ENCODE peak calls at places on chromosome 6, in nine cellular contexts. One of them, this sample, is unnamed.

GRCh38 chr6:33716379-33716778 is 4.9 kb upstream of the UQCC2 start:
- DNase-seq in small intestine: no peak
- DNase-seq in lower lobe of right lung: peak; percentile 40
- DNase-seq in breast epithelium: no peak
- DNase-seq in body of pancreas: peak; percentile 93
- DNase-seq in Peyer's patch: no peak
- DNase-seq in right cardiac atrium: no peak
- DNase-seq in HCT116: peak; percentile 60
- DNase-seq in left lung: no peak
- DNase-seq in this sample: no peak

GRCh38 chr6:148857817-148858390 is 111.1 kb downstream of the UST start:
- DNase-seq in breast epithelium: no peak
- DNase-seq in Peyer's patch: no peak
- DNase-seq in left lung: no peak
- DNase-seq in body of pancreas: no peak
- DNase-seq in small intestine: no peak
- DNase-seq in lower lobe of right lung: no peak
- DNase-seq in right cardiac atrium: no peak
- DNase-seq in HCT116: no peak
- DNase-seq in this sample: no peak

GRCh38 chr6:83430606-83431544 is at the start of gene ME1:
- DNase-seq in left lung: peak; percentile 93
- DNase-seq in body of pancreas: peak; percentile 82
- DNase-seq in small intestine: peak; percentile 85
- DNase-seq in breast epithelium: no peak
- DNase-seq in Peyer's patch: peak; percentile 86
- DNase-seq in HCT116: peak; percentile 38
- DNase-seq in lower lobe of right lung: peak; percentile 87
- DNase-seq in right cardiac atrium: peak; percentile 93
- DNase-seq in this sample: peak; percentile 93

GRCh38 chr6:71419954-71420692 is 131.5 kb downstream of the OGFRL1 start:
- DNase-seq in breast epithelium: peak; percentile 55
- DNase-seq in Peyer's patch: no peak
- DNase-seq in lower lobe of right lung: peak; percentile 70
- DNase-seq in body of pancreas: peak; percentile 42
- DNase-seq in small intestine: peak; percentile 10
- DNase-seq in HCT116: no peak
- DNase-seq in right cardiac atrium: peak; percentile 83
- DNase-seq in left lung: peak; percentile 50
- DNase-seq in this sample: peak; percentile 70

GRCh38 chr6:29628419-29629281 is 4.3 kb downstream of the GABBR1 start:
- DNase-seq in Peyer's patch: peak; percentile 82
- DNase-seq in breast epithelium: peak; percentile 70
- DNase-seq in body of pancreas: peak; percentile 77
- DNase-seq in HCT116: no peak
- DNase-seq in lower lobe of right lung: peak; percentile 74
- DNase-seq in right cardiac atrium: peak; percentile 93
- DNase-seq in left lung: peak; percentile 73
- DNase-seq in small intestine: peak; percentile 44
- DNase-seq in this sample: peak; percentile 91

GRCh38 chr6:39053854-39054576 is 5.4 kb downstream of the GLP1R start:
- DNase-seq in small intestine: peak; percentile 80
- DNase-seq in body of pancreas: no peak
- DNase-seq in Peyer's patch: peak; percentile 63
- DNase-seq in left lung: no peak
- DNase-seq in HCT116: no peak
- DNase-seq in right cardiac atrium: no peak
- DNase-seq in lower lobe of right lung: no peak
- DNase-seq in breast epithelium: no peak
- DNase-seq in this sample: no peak

GRCh38 chr6:31660224-31660997 is at the start of gene C6orf47:
- DNase-seq in lower lobe of right lung: peak; percentile 93
- DNase-seq in body of pancreas: peak; percentile 89
- DNase-seq in right cardiac atrium: peak; percentile 96
- DNase-seq in Peyer's patch: peak; percentile 94
- DNase-seq in small intestine: peak; percentile 85
- DNase-seq in HCT116: peak; percentile 51
- DNase-seq in left lung: peak; percentile 87
- DNase-seq in breast epithelium: peak; percentile 78
- DNase-seq in this sample: peak; percentile 93

GRCh38 chr6:105428342-105428957 is 25.6 kb upstream of the PREP start:
- DNase-seq in HCT116: peak; percentile 33
- DNase-seq in small intestine: no peak
- DNase-seq in Peyer's patch: no peak
- DNase-seq in left lung: peak; percentile 36
- DNase-seq in breast epithelium: no peak
- DNase-seq in body of pancreas: no peak
- DNase-seq in lower lobe of right lung: no peak
- DNase-seq in right cardiac atrium: no peak
- DNase-seq in this sample: no peak

GRCh38 chr6:107821591-107821990 is 2.5 kb downstream of the SCML4 start:
- DNase-seq in Peyer's patch: no peak
- DNase-seq in lower lobe of right lung: no peak
- DNase-seq in body of pancreas: no peak
- DNase-seq in left lung: no peak
- DNase-seq in small intestine: no peak
- DNase-seq in HCT116: no peak
- DNase-seq in right cardiac atrium: no peak
- DNase-seq in breast epithelium: no peak
- DNase-seq in this sample: no peak

GRCh38 chr6:108748063-108748462 is 100.2 kb upstream of the ARMC2 start:
- DNase-seq in small intestine: peak; percentile 53
- DNase-seq in right cardiac atrium: no peak
- DNase-seq in HCT116: no peak
- DNase-seq in lower lobe of right lung: no peak
- DNase-seq in left lung: no peak
- DNase-seq in body of pancreas: no peak
- DNase-seq in breast epithelium: no peak
- DNase-seq in Peyer's patch: peak; percentile 28
- DNase-seq in this sample: no peak

DNA sequence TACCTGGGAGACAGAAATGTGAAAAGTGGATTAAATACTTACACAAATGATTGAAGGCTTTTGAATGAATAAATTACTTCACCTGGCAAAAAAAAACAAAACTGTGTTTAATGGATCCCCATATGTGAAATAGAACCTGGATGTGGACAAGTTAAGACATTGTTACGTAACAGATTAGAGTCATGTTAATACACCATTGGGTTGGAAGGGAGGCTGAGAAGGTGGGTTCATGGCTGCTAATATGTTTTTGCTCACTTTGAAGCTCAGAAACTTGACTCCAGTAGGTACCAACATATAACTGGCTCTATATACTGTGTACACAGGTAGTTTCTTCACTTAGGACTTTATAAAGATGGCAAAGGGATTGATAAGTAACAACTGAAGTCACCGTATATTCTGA is 21.4 kb upstream of the TENT5A start:
- DNase-seq in right cardiac atrium: no peak
- DNase-seq in Peyer's patch: no peak
- DNase-seq in body of pancreas: no peak
- DNase-seq in small intestine: no peak
- DNase-seq in HCT116: no peak
- DNase-seq in lower lobe of right lung: no peak
- DNase-seq in left lung: no peak
- DNase-seq in breast epithelium: no peak
- DNase-seq in this sample: no peak
- H3K27ac ChIP-seq in right cardiac atrium: no peak overlapping the region
- H3K27ac ChIP-seq in Peyer's patch: no peak overlapping the region
- H3K27ac ChIP-seq in body of pancreas: no peak overlapping the region
- H3K27ac ChIP-seq in small intestine: no peak overlapping the region
- H3K27ac ChIP-seq in HCT116: no peak overlapping the region
- H3K27ac ChIP-seq in lower lobe of right lung: no peak overlapping the region
- H3K27ac ChIP-seq in left lung: no peak overlapping the region
- H3K27ac ChIP-seq in breast epithelium: no peak overlapping the region
- H3K27ac ChIP-seq in this sample: no peak overlapping the region

GRCh38 chr6:15953152-15953880 is 175.6 kb upstream of the MYLIP start:
- DNase-seq in left lung: no peak
- DNase-seq in right cardiac atrium: no peak
- DNase-seq in HCT116: no peak
- DNase-seq in lower lobe of right lung: no peak
- DNase-seq in small intestine: no peak
- DNase-seq in Peyer's patch: no peak
- DNase-seq in breast epithelium: no peak
- DNase-seq in body of pancreas: no peak
- DNase-seq in this sample: no peak
- H3K27ac ChIP-seq in left lung: no peak overlapping the region
- H3K27ac ChIP-seq in right cardiac atrium: no peak overlapping the region
- H3K27ac ChIP-seq in HCT116: no peak overlapping the region
- H3K27ac ChIP-seq in lower lobe of right lung: no peak overlapping the region
- H3K27ac ChIP-seq in small intestine: no peak overlapping the region
- H3K27ac ChIP-seq in Peyer's patch: no peak overlapping the region
- H3K27ac ChIP-seq in breast epithelium: peak overlapping the region; percentile 5
- H3K27ac ChIP-seq in body of pancreas: no peak overlapping the region
- H3K27ac ChIP-seq in this sample: no peak overlapping the region

GRCh38 chr6:151359486-151359885 is 31.9 kb downstream of the ZBTB2 start:
- DNase-seq in body of pancreas: no peak
- DNase-seq in lower lobe of right lung: no peak
- DNase-seq in HCT116: no peak
- DNase-seq in small intestine: no peak
- DNase-seq in left lung: no peak
- DNase-seq in right cardiac atrium: no peak
- DNase-seq in breast epithelium: no peak
- DNase-seq in Peyer's patch: no peak
- DNase-seq in this sample: no peak
- H3K27ac ChIP-seq in body of pancreas: no peak overlapping the region
- H3K27ac ChIP-seq in lower lobe of right lung: no peak overlapping the region
- H3K27ac ChIP-seq in HCT116: no peak overlapping the region
- H3K27ac ChIP-seq in small intestine: no peak overlapping the region
- H3K27ac ChIP-seq in left lung: no peak overlapping the region
- H3K27ac ChIP-seq in right cardiac atrium: no peak overlapping the region
- H3K27ac ChIP-seq in breast epithelium: no peak overlapping the region
- H3K27ac ChIP-seq in Peyer's patch: no peak overlapping the region
- H3K27ac ChIP-seq in this sample: peak overlapping the region; percentile 22

GRCh38 chr6:110541701-110542309 is 65.4 kb upstream of the SLC22A16 start:
- DNase-seq in HCT116: no peak
- DNase-seq in right cardiac atrium: peak; percentile 70
- DNase-seq in Peyer's patch: no peak
- DNase-seq in breast epithelium: no peak
- DNase-seq in small intestine: no peak
- DNase-seq in left lung: no peak
- DNase-seq in body of pancreas: no peak
- DNase-seq in lower lobe of right lung: no peak
- DNase-seq in this sample: no peak
- H3K27ac ChIP-seq in HCT116: no peak overlapping the region
- H3K27ac ChIP-seq in right cardiac atrium: peak overlapping the region; percentile 94
- H3K27ac ChIP-seq in Peyer's patch: no peak overlapping the region
- H3K27ac ChIP-seq in breast epithelium: peak overlapping the region; percentile 3
- H3K27ac ChIP-seq in small intestine: no peak overlapping the region
- H3K27ac ChIP-seq in left lung: no peak overlapping the region
- H3K27ac ChIP-seq in body of pancreas: no peak overlapping the region
- H3K27ac ChIP-seq in lower lobe of right lung: no peak overlapping the region
- H3K27ac ChIP-seq in this sample: peak overlapping the region; percentile 54

GRCh38 chr6:35148167-35148741 is 7.1 kb upstream of the TCP11 start:
- DNase-seq in small intestine: no peak
- DNase-seq in Peyer's patch: no peak
- DNase-seq in breast epithelium: no peak
- DNase-seq in right cardiac atrium: no peak
- DNase-seq in lower lobe of right lung: no peak
- DNase-seq in HCT116: no peak
- DNase-seq in left lung: no peak
- DNase-seq in body of pancreas: no peak
- DNase-seq in this sample: no peak
- H3K27ac ChIP-seq in small intestine: no peak overlapping the region
- H3K27ac ChIP-seq in Peyer's patch: no peak overlapping the region
- H3K27ac ChIP-seq in breast epithelium: no peak overlapping the region
- H3K27ac ChIP-seq in right cardiac atrium: no peak overlapping the region
- H3K27ac ChIP-seq in lower lobe of right lung: no peak overlapping the region
- H3K27ac ChIP-seq in HCT116: no peak overlapping the region
- H3K27ac ChIP-seq in left lung: no peak overlapping the region
- H3K27ac ChIP-seq in body of pancreas: no peak overlapping the region
- H3K27ac ChIP-seq in this sample: peak overlapping the region; percentile 70

GRCh38 chr6:3784885-3785744 is 33.6 kb upstream of the PXDC1 start:
- DNase-seq in left lung: no peak
- DNase-seq in HCT116: no peak
- DNase-seq in breast epithelium: no peak
- DNase-seq in right cardiac atrium: no peak
- DNase-seq in small intestine: no peak
- DNase-seq in Peyer's patch: peak; percentile 33
- DNase-seq in body of pancreas: no peak
- DNase-seq in lower lobe of right lung: no peak
- DNase-seq in this sample: no peak
- H3K27ac ChIP-seq in left lung: no peak overlapping the region
- H3K27ac ChIP-seq in HCT116: no peak overlapping the region
- H3K27ac ChIP-seq in breast epithelium: no peak overlapping the region
- H3K27ac ChIP-seq in right cardiac atrium: no peak overlapping the region
- H3K27ac ChIP-seq in small intestine: no peak overlapping the region
- H3K27ac ChIP-seq in Peyer's patch: no peak overlapping the region
- H3K27ac ChIP-seq in body of pancreas: no peak overlapping the region
- H3K27ac ChIP-seq in lower lobe of right lung: no peak overlapping the region
- H3K27ac ChIP-seq in this sample: no peak overlapping the region